ENCODE peak calls at places on chromosome 2, in four cellular contexts. E is adrenal gland; L is naive thymus-derived CD8-positive, alpha-beta T cell; H is psoas muscle. I is an unnamed sample.
A peak's percentile ranks its signal among the peaks of the same experiment; 100 is the strongest.

GRCh38 chr2:11710210-11710609 is 36.2 kb upstream of the LPIN1 start:
- DNase-seq in L (no peak), E (peak; percentile 80), H (no peak), I (no peak)

GRCh38 chr2:8488001-8488738 is 193.7 kb upstream of the ID2 start:
- DNase-seq in H (no peak), L (peak; percentile 80), E (no peak), I (no peak)

GRCh38 chr2:106269591-106270291 is 75.6 kb upstream of the UXS1 start:
- DNase-seq in L (no peak), E (no peak), H (peak; percentile 72), I (no peak)

GRCh38 chr2:101306410-101306809 is 2.1 kb downstream of the RNF149 start:
- DNase-seq in L (no peak), E (no peak), H (no peak), I (no peak)

GRCh38 chr2:15986644-15987043 is 46.3 kb downstream of the MYCN start:
- DNase-seq in L (no peak), E (no peak), H (no peak), I (no peak)

GRCh38 chr2:127182626-127183458 is 37.3 kb downstream of the CYP27C1 start:
- DNase-seq in L (no peak), E (no peak), H (no peak), I (no peak)

GRCh38 chr2:112623913-112624777 is 21.6 kb upstream of the SLC20A1 start:
- DNase-seq in L (peak; percentile 68), E (no peak), H (peak; percentile 50), I (no peak)

GRCh38 chr2:177328056-177328455 is 63.5 kb upstream of the NFE2L2 start:
- DNase-seq in L (no peak), H (no peak), E (no peak), I (no peak)

GRCh38 chr2:40016151-40016885 is 237.3 kb upstream of the THUMPD2 start:
- DNase-seq in L (no peak), E (no peak), H (no peak), I (no peak)

GRCh38 chr2:239467956-239468490 is 67.2 kb upstream of the HDAC4 start:
- DNase-seq in H (no peak), L (no peak), E (peak; percentile 8), I (no peak)

GRCh38 chr2:197377670-197378069 is 57.2 kb downstream of the SF3B1 start:
- DNase-seq in E (no peak), H (no peak), L (no peak), I (no peak)

GRCh38 chr2:63851912-63852311 is 10.2 kb downstream of the UGP2 start:
- DNase-seq in L (no peak), H (no peak), E (peak; percentile 57), I (no peak)

GRCh38 chr2:11556101-11556806 is 22.4 kb downstream of the GREB1 start:
- DNase-seq in E (no peak), L (no peak), H (no peak), I (no peak)

GRCh38 chr2:69985684-69986083 is 24.3 kb upstream of the ASPRV1 start:
- DNase-seq in H (peak; percentile 62), L (peak; percentile 11), E (peak; percentile 60), I (no peak)

GRCh38 chr2:239689985-239690384 is 289.2 kb upstream of the HDAC4 start:
- DNase-seq in L (no peak), H (no peak), E (no peak), I (no peak)

GRCh38 chr2:64731746-64732145 is 78.0 kb upstream of the SERTAD2 start:
- DNase-seq in H (no peak), L (no peak), E (no peak), I (no peak)

GRCh38 chr2:3040819-3041218 is 336.8 kb downstream of the EIPR1 start:
- DNase-seq in H (peak; percentile 59), E (no peak), L (no peak), I (no peak)

GRCh38 chr2:38690499-38691420 is 24.8 kb downstream of the GALM start:
- DNase-seq in H (no peak), L (no peak), E (peak; percentile 61), I (no peak)

GRCh38 chr2:238574490-238575271 is 148.0 kb downstream of the ASB1 start:
- DNase-seq in L (no peak), H (no peak), E (no peak), I (no peak)

GRCh38 chr2:241870081-241870541 is 582 bp downstream of the RTP5 start:
- DNase-seq in E (no peak), L (no peak), H (peak; percentile 56), I (no peak)

GRCh38 chr2:64599469-64599868 is 54.2 kb downstream of the SERTAD2 start:
- DNase-seq in E (no peak), L (no peak), H (no peak), I (no peak)

GRCh38 chr2:1628893-1629292 is 115.4 kb downstream of the PXDN start:
- DNase-seq in H (no peak), L (no peak), E (peak; percentile 31), I (no peak)

GRCh38 chr2:70959851-70960832 is 18.3 kb upstream of the ANKRD53 start:
- DNase-seq in H (no peak), E (peak; percentile 9), L (peak; percentile 52), I (no peak)

GRCh38 chr2:226508005-226508404 is 291.6 kb downstream of the IRS1 start:
- DNase-seq in L (no peak), H (no peak), E (no peak), I (no peak)

GRCh38 chr2:60998628-60999545 is 18.6 kb upstream of the PEX13 start:
- DNase-seq in E (no peak), L (no peak), H (no peak), I (no peak)

GRCh38 chr2:66836851-66837250 is 401.9 kb downstream of the MEIS1 start:
- DNase-seq in L (no peak), E (no peak), H (no peak), I (no peak)

GRCh38 chr2:63614448-63614968 is 25.7 kb downstream of the MDH1 start:
- DNase-seq in L (no peak), E (no peak), H (no peak), I (no peak)

GRCh38 chr2:197931661-197932312 is 127.4 kb downstream of the PLCL1 start:
- DNase-seq in L (no peak), E (no peak), H (no peak), I (no peak)

GRCh38 chr2:126429129-126429528 is 226.8 kb upstream of the GYPC start:
- DNase-seq in L (no peak), H (no peak), E (no peak), I (no peak)

GRCh38 chr2:56741601-56742102 is 557.9 kb downstream of the CCDC85A start:
- DNase-seq in L (no peak), E (no peak), H (peak; percentile 39), I (no peak)

GRCh38 chr2:170396799-170397459 is 219.0 kb downstream of the MYO3B start:
- DNase-seq in E (no peak), L (no peak), H (no peak), I (no peak)